ENCODE peak calls at places on chromosomes 2 and 18, in six cellular contexts. Q, C, H, Z, D and K are unnamed samples.

GRCh38 chr2:121377676-121378075 is 92.7 kb upstream of the TFCP2L1 start:
- DNase-seq in Q (no peak), C (no peak), H (no peak), Z (no peak), D (peak), K (no peak)

GRCh38 chr18:37492952-37493351 is 72.6 kb downstream of the CELF4 start:
- DNase-seq in Q (no peak), C (no peak), H (no peak), Z (no peak), D (no peak), K (no peak)

GRCh38 chr2:108267117-108267516 is 21.6 kb upstream of the SULT1C2 start:
- DNase-seq in Q (peak), C (peak), H (no peak), Z (peak), D (peak), K (peak)

GRCh38 chr2:134975281-134976009 is 56.8 kb downstream of the CCNT2 start:
- DNase-seq in Q (no peak), C (no peak), H (no peak), Z (no peak), D (no peak), K (no peak)

GRCh38 chr18:49898421-49898820 is 85.1 kb upstream of the ACAA2 start:
- DNase-seq in Q (peak), C (peak), H (no peak), Z (peak), D (peak), K (no peak)

GRCh38 chr2:223076573-223076972 is 24.6 kb downstream of the KCNE4 start:
- DNase-seq in Q (no peak), C (peak), H (no peak), Z (no peak), D (peak), K (no peak)

GRCh38 chr2:58641001-58641400 is 399.9 kb upstream of the FANCL start:
- DNase-seq in Q (no peak), C (no peak), H (no peak), Z (no peak), D (no peak), K (no peak)

GRCh38 chr2:43831438-43832294 is 7.0 kb downstream of the ABCG5 start:
- DNase-seq in Q (no peak), C (no peak), H (no peak), Z (no peak), D (no peak), K (no peak)

GRCh38 chr2:53362934-53363333 is 404.7 kb upstream of the CHAC2 start:
- DNase-seq in Q (no peak), C (no peak), H (no peak), Z (no peak), D (no peak), K (no peak)

GRCh38 chr2:187294043-187294442 is 154.0 kb downstream of the CALCRL start:
- DNase-seq in Q (no peak), C (peak), H (no peak), Z (no peak), D (no peak), K (no peak)

GRCh38 chr2:161103451-161103831 is 56.8 kb upstream of the TANK start:
- DNase-seq in Q (no peak), C (no peak), H (no peak), Z (no peak), D (no peak), K (no peak)

GRCh38 chr18:36903215-36903928 is 74.4 kb downstream of the KIAA1328 start:
- DNase-seq in Q (no peak), C (no peak), H (no peak), Z (no peak), D (no peak), K (no peak)

GRCh38 chr2:22737144-22737543 is 647.8 kb upstream of the KLHL29 start:
- DNase-seq in Q (no peak), C (no peak), H (no peak), Z (no peak), D (no peak), K (no peak)

GRCh38 chr2:234308073-234308813 is 188.6 kb downstream of the ARL4C start:
- DNase-seq in Q (no peak), C (no peak), H (no peak), Z (no peak), D (peak), K (no peak)

GRCh38 chr18:5964996-5965395 is 69.7 kb upstream of the TMEM200C start:
- DNase-seq in Q (no peak), C (no peak), H (no peak), Z (no peak), D (no peak), K (no peak)

GRCh38 chr2:162057426-162057825 is 16.6 kb downstream of the DPP4 start:
- DNase-seq in Q (no peak), C (no peak), H (no peak), Z (no peak), D (no peak), K (no peak)

GRCh38 chr2:120204417-120204816 is 18.8 kb downstream of the TMEM185B start:
- DNase-seq in Q (no peak), C (no peak), H (no peak), Z (no peak), D (no peak), K (no peak)

GRCh38 chr2:229350928-229351327 is 79.8 kb upstream of the PID1 start:
- DNase-seq in Q (no peak), C (peak), H (no peak), Z (no peak), D (peak), K (no peak)

GRCh38 chr2:157168501-157168900 is 89.0 kb upstream of the GALNT5 start:
- DNase-seq in Q (no peak), C (peak), H (no peak), Z (no peak), D (no peak), K (no peak)

GRCh38 chr2:232200195-232200594 is 178.4 kb upstream of the ALPP start:
- DNase-seq in Q (no peak), C (no peak), H (no peak), Z (no peak), D (no peak), K (peak)

GRCh38 chr18:59238385-59238784 is 18.4 kb downstream of the GRP start:
- DNase-seq in Q (no peak), C (no peak), H (no peak), Z (no peak), D (no peak), K (no peak)

DNA sequence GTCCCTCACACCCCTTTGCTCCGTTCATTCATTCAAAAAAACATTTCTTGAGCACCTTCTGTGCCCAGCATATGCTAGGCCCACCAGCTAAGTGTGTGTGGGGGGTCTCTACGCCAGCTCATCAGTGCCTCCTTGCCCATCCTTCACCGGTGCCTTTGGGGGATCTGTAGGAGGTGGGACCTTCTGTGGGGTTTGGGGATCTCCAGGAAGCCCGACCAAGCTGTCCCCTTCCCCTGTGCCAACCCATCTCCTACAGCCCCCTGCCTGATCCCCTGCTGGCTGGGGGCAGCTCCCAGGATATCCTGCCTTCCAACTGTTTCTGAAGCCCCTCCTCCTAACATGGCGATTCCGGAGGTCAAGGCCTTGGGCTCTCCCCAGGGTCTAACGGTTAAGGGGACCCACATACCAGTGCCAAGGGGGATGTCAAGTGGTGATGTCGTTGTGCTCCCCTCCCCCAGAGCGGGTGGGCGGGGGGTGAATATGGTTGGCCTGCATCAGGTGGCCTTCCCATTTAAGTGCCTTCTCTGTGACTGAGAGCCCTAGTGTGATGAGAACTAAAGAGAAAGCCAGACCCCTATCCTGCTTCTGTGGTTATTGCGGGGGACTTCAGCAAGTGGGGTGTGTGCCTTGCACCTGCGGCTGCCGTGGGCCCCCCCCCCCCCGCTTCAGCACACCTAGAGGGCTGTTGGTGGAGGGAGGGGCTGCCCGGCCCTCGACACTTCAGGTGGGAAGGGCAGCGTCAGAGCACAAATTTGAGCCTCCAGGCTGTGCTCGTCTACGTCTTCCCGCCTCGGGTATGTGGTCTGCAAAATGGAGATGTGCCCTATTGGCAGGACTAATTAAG is 5.9 kb downstream of the CTDSP1 start:
- DNase-seq in Q (peak), C (no peak), H (peak), Z (peak), D (no peak), K (no peak)
- H3K4me3 ChIP-seq in Q (peak), C (peak), H (peak), Z (peak), D (peak), K (peak)

DNA sequence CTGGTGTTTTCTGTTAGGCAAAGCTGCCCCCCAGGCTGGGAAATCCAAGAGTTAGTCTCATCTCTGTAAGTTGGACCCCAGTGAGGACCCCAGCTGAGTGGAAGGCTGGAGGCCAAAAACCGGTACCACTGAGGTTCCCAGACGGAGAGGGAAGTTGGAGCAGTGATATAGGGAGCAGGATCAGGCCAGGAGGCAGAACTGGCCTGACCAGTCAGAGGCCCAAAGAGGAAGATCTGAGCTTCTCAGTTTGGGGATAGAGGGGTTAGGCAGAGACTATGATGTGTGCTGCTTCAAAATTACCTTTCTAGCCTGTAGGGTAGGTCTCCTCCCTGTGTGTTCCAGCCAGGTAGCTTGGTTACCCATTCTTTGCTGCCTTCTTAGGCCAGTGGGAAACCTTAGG is 4.6 kb upstream of the RNF181 start:
- DNase-seq in Q (no peak), C (no peak), H (no peak), Z (no peak), D (no peak), K (no peak)
- TF ChIP-seq CTCF in Q (no peak), C (no peak), H (no peak), Z (no peak), D (no peak), K (no peak)

GRCh38 chr2:12456293-12457151 is 260.2 kb upstream of the TRIB2 start:
- DNase-seq in Q (peak), C (peak), H (peak), Z (peak), D (peak), K (peak)
- H3K4me3 ChIP-seq in Q (peak), C (peak), H (peak), Z (peak), D (peak), K (peak)

GRCh38 chr2:101892377-101892776 is 99.4 kb upstream of the IL1R2 start:
- DNase-seq in Q (no peak), C (no peak), H (no peak), Z (no peak), D (no peak), K (no peak)
- TF ChIP-seq CTCF in Q (no peak), C (no peak), H (no peak), Z (no peak), D (no peak), K (no peak)

DNA sequence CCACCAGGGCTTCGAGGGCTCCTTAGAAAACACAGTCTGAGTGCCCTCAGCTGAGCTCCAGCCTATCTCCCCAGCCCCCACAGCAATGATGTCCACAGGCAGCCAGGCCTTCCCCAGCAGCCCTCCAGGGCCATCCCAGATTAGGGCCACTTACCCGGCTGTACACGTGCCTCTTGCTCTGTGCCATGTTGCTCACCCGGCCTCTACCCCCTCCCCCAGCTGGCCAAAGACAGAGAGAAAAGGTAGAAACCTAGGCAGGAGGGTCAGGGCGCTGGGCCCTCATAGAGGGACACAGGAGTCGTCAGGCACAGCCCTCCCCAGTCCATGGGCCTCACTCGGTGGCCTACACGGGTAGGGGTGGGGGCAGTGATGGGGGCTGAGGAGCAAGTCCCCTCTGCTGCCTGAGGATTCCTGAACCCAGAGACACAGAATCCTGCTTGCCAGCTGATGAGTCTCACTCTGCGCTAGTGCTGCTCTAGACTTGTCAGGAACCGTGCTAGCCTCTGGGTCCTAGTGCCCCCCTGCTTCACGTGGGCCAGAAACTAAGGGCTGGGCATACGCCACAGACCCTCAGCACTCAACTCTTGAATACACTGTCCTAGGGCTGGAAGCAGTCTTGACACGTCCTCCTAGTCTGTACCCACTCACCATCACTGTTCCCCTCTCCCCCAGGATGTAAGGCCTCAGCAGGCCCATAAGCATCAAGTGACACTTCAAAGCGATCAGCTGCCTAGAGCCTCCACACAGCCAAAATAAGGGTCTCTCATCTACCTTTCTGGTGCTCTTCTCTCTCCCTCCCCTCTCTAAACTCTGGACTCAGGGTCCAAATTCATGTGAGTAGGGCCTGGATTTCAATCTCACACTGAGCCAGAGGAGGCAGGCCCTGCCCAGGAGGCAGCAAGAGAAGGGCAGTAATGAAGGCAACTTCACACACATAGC is at the start of gene DCTN1:
- DNase-seq in Q (peak), C (peak), H (no peak), Z (peak), D (peak), K (no peak)
- H3K4me3 ChIP-seq in Q (peak), C (peak), H (peak), Z (peak), D (peak), K (peak)

GRCh38 chr2:37894601-37895000 is 30.5 kb upstream of the RMDN2 start:
- DNase-seq in Q (no peak), C (no peak), H (no peak), Z (no peak), D (no peak), K (no peak)

GRCh38 chr2:37895135-37895534 is 30.0 kb upstream of the RMDN2 start:
- DNase-seq in Q (no peak), C (peak), H (no peak), Z (no peak), D (no peak), K (no peak)

GRCh38 chr2:37897511-37897910 is 27.6 kb upstream of the RMDN2 start:
- DNase-seq in Q (no peak), C (no peak), H (no peak), Z (no peak), D (no peak), K (no peak)

GRCh38 chr2:37898448-37898847 is 26.6 kb upstream of the RMDN2 start:
- DNase-seq in Q (no peak), C (no peak), H (no peak), Z (no peak), D (no peak), K (no peak)

DNA sequence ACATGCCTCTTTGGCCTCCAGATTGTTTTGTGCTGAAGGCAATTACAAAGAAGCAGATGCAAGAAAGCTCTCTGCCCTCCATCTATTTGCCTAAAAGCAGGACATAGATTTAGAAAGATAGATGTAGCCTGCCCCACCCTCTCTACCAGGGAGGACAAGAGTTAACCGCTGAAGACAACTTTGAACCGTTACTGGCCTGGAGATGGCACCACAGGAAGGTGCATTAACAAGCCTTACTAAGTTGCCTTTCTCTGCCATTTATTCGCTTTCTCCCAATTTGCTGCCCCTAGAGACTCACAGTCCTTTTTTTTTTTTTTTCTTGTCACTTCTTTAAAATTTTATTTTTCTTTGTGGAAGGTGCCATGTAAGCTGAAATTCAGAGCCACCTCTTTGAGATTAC is 28.8 kb upstream of the RMDN2 start:
- DNase-seq in Q (no peak), C (no peak), H (no peak), Z (no peak), D (no peak), K (no peak)
- TF ChIP-seq CTCF in Q (no peak), C (no peak), H (no peak), Z (no peak), D (peak), K (peak)

GRCh38 chr2:62194558-62195420 is 1.1 kb upstream of the B3GNT2 start:
- DNase-seq in Q (peak), C (no peak), H (no peak), Z (no peak), D (no peak), K (no peak)
- H3K4me3 ChIP-seq in Q (peak), C (peak), H (peak), Z (peak), D (peak), K (peak)

DNA sequence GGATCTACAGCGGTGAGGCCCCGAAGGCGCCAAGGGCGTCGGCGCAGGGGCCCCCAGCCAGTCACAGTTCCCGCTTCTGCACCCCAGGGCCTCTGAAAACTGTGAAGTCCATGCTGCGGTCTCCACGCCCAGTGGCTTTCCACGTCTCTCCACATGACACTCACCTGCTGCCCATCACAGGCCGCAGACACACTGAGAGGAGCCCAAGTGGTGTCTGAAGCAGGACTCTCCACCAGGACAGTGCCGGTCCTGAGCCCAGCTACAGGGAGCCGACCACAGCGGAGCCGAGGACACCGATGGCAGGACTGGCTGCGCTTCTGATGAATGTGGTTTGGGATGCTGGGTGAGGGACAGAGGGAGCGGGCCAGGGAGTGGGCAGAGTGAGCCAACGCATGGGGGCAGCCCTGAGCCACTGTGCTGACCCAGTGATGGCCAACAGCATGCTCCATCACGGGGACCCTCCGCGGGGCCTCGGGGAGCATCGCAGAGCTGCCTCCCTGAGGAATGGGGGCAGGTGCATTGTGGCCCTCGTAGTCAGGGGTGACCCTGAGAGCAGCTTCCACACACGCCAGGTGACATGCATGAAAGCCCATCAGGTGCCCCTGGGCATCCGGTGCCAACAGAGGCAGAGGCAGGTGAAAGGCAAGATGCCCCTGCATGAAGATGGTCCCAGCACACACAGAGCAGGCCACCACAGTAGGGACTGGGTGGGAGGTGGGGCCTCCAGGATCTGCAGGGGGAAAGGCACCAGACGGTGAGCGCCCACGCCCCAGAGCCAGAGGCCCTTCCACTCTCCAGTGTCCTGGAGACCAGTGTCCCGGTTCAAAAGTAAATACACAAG is 116.6 kb downstream of the HDAC4 start:
- DNase-seq in Q (no peak), C (no peak), H (peak), Z (no peak), D (no peak), K (no peak)
- TF ChIP-seq CTCF in Q (no peak), C (no peak), H (no peak), Z (no peak), D (peak), K (peak)